ENCODE peak calls at places on chromosomes 12 and 14, in nine cellular contexts. One of them, this sample, is unnamed.

GRCh38 chr12:77113971-77114370 is 48.6 kb upstream of the E2F7 start:
- DNase-seq in colonic mucosa: no peak
- DNase-seq in breast epithelium: no peak
- DNase-seq in BJ: no peak
- DNase-seq in neural progenitor cell: no peak
- DNase-seq in spleen: no peak
- DNase-seq in thoracic aorta: no peak
- DNase-seq in mesendoderm: no peak
- DNase-seq in left ventricle myocardium inferior: no peak
- DNase-seq in this sample: peak; percentile 47

GRCh38 chr14:104639481-104639880 is 34.9 kb upstream of the TMEM179 start:
- DNase-seq in colonic mucosa: no peak
- DNase-seq in breast epithelium: no peak
- DNase-seq in BJ: no peak
- DNase-seq in neural progenitor cell: no peak
- DNase-seq in spleen: no peak
- DNase-seq in thoracic aorta: no peak
- DNase-seq in mesendoderm: no peak
- DNase-seq in left ventricle myocardium inferior: no peak
- DNase-seq in this sample: no peak

GRCh38 chr12:74337951-74338350 is 199.7 kb upstream of the ATXN7L3B start:
- DNase-seq in colonic mucosa: no peak
- DNase-seq in breast epithelium: no peak
- DNase-seq in BJ: no peak
- DNase-seq in neural progenitor cell: no peak
- DNase-seq in spleen: no peak
- DNase-seq in thoracic aorta: no peak
- DNase-seq in mesendoderm: no peak
- DNase-seq in left ventricle myocardium inferior: no peak
- DNase-seq in this sample: peak; percentile 91

GRCh38 chr12:81141220-81141619 is 63.3 kb downstream of the ACSS3 start:
- DNase-seq in colonic mucosa: no peak
- DNase-seq in breast epithelium: no peak
- DNase-seq in BJ: no peak
- DNase-seq in neural progenitor cell: peak; percentile 7
- DNase-seq in spleen: no peak
- DNase-seq in thoracic aorta: no peak
- DNase-seq in mesendoderm: no peak
- DNase-seq in left ventricle myocardium inferior: no peak
- DNase-seq in this sample: peak; percentile 61

GRCh38 chr12:8780389-8780788 is 42.0 kb upstream of the A2ML1 start:
- DNase-seq in colonic mucosa: no peak
- DNase-seq in breast epithelium: no peak
- DNase-seq in BJ: no peak
- DNase-seq in neural progenitor cell: peak; percentile 42
- DNase-seq in spleen: no peak
- DNase-seq in thoracic aorta: no peak
- DNase-seq in mesendoderm: peak; percentile 86
- DNase-seq in left ventricle myocardium inferior: no peak
- DNase-seq in this sample: peak; percentile 47

GRCh38 chr14:30283822-30284446 is 275.0 kb upstream of the G2E3 start:
- DNase-seq in colonic mucosa: peak; percentile 51
- DNase-seq in breast epithelium: no peak
- DNase-seq in BJ: no peak
- DNase-seq in neural progenitor cell: peak; percentile 70
- DNase-seq in spleen: no peak
- DNase-seq in thoracic aorta: no peak
- DNase-seq in mesendoderm: peak; percentile 87
- DNase-seq in left ventricle myocardium inferior: no peak
- DNase-seq in this sample: peak; percentile 69

GRCh38 chr12:2288001-2288400 is 235.2 kb downstream of the CACNA1C start:
- DNase-seq in colonic mucosa: no peak
- DNase-seq in breast epithelium: no peak
- DNase-seq in BJ: no peak
- DNase-seq in neural progenitor cell: no peak
- DNase-seq in spleen: no peak
- DNase-seq in thoracic aorta: no peak
- DNase-seq in mesendoderm: peak; percentile 19
- DNase-seq in left ventricle myocardium inferior: no peak
- DNase-seq in this sample: no peak

GRCh38 chr14:89427426-89428162 is 10.6 kb upstream of the FOXN3 start:
- DNase-seq in colonic mucosa: no peak
- DNase-seq in breast epithelium: no peak
- DNase-seq in BJ: no peak
- DNase-seq in neural progenitor cell: no peak
- DNase-seq in spleen: no peak
- DNase-seq in thoracic aorta: no peak
- DNase-seq in mesendoderm: no peak
- DNase-seq in left ventricle myocardium inferior: no peak
- DNase-seq in this sample: no peak

GRCh38 chr14:29236848-29237247 is 470.3 kb downstream of the FOXG1 start:
- DNase-seq in colonic mucosa: no peak
- DNase-seq in breast epithelium: no peak
- DNase-seq in BJ: peak; percentile 50
- DNase-seq in neural progenitor cell: no peak
- DNase-seq in spleen: no peak
- DNase-seq in thoracic aorta: no peak
- DNase-seq in mesendoderm: no peak
- DNase-seq in left ventricle myocardium inferior: no peak
- DNase-seq in this sample: peak; percentile 97

GRCh38 chr14:76473381-76474263 is 97.7 kb downstream of the ESRRB start:
- DNase-seq in colonic mucosa: no peak
- DNase-seq in breast epithelium: no peak
- DNase-seq in BJ: no peak
- DNase-seq in neural progenitor cell: peak; percentile 65
- DNase-seq in spleen: no peak
- DNase-seq in thoracic aorta: no peak
- DNase-seq in mesendoderm: peak; percentile 50
- DNase-seq in left ventricle myocardium inferior: peak; percentile 49
- DNase-seq in this sample: peak; percentile 15

GRCh38 chr12:101076940-101077351 is 133.1 kb downstream of the SLC5A8 start:
- DNase-seq in colonic mucosa: no peak
- DNase-seq in breast epithelium: no peak
- DNase-seq in BJ: peak; percentile 90
- DNase-seq in neural progenitor cell: no peak
- DNase-seq in spleen: no peak
- DNase-seq in thoracic aorta: no peak
- DNase-seq in mesendoderm: peak; percentile 80
- DNase-seq in left ventricle myocardium inferior: no peak
- DNase-seq in this sample: peak; percentile 23

GRCh38 chr12:76311796-76312195 is 36.4 kb downstream of the BBS10 start:
- DNase-seq in colonic mucosa: no peak
- DNase-seq in breast epithelium: no peak
- DNase-seq in BJ: peak; percentile 25
- DNase-seq in neural progenitor cell: no peak
- DNase-seq in spleen: no peak
- DNase-seq in thoracic aorta: no peak
- DNase-seq in mesendoderm: no peak
- DNase-seq in left ventricle myocardium inferior: no peak
- DNase-seq in this sample: peak; percentile 49

GRCh38 chr14:105401699-105402098 is 3.4 kb downstream of the TEX22 start:
- DNase-seq in colonic mucosa: no peak
- DNase-seq in breast epithelium: no peak
- DNase-seq in BJ: no peak
- DNase-seq in neural progenitor cell: no peak
- DNase-seq in spleen: no peak
- DNase-seq in thoracic aorta: no peak
- DNase-seq in mesendoderm: no peak
- DNase-seq in left ventricle myocardium inferior: no peak
- DNase-seq in this sample: no peak

GRCh38 chr12:2922329-2922728 is 31.6 kb downstream of the TULP3 start:
- DNase-seq in colonic mucosa: no peak
- DNase-seq in breast epithelium: no peak
- DNase-seq in BJ: no peak
- DNase-seq in neural progenitor cell: no peak
- DNase-seq in spleen: no peak
- DNase-seq in thoracic aorta: no peak
- DNase-seq in mesendoderm: no peak
- DNase-seq in left ventricle myocardium inferior: no peak
- DNase-seq in this sample: no peak

GRCh38 chr12:49622501-49623141 is 740 bp upstream of the PRPF40B start:
- DNase-seq in colonic mucosa: peak; percentile 43
- DNase-seq in breast epithelium: no peak
- DNase-seq in BJ: no peak
- DNase-seq in neural progenitor cell: peak; percentile 58
- DNase-seq in spleen: no peak
- DNase-seq in thoracic aorta: no peak
- DNase-seq in mesendoderm: no peak
- DNase-seq in left ventricle myocardium inferior: no peak
- DNase-seq in this sample: peak; percentile 26

GRCh38 chr12:25715147-25715546 is 162.1 kb upstream of the LMNTD1 start:
- DNase-seq in colonic mucosa: no peak
- DNase-seq in breast epithelium: no peak
- DNase-seq in BJ: peak; percentile 27
- DNase-seq in neural progenitor cell: no peak
- DNase-seq in spleen: no peak
- DNase-seq in thoracic aorta: no peak
- DNase-seq in mesendoderm: no peak
- DNase-seq in left ventricle myocardium inferior: no peak
- DNase-seq in this sample: no peak

GRCh38 chr14:36271222-36271621 is 49.2 kb downstream of the MBIP start:
- DNase-seq in colonic mucosa: no peak
- DNase-seq in breast epithelium: no peak
- DNase-seq in BJ: no peak
- DNase-seq in neural progenitor cell: no peak
- DNase-seq in spleen: no peak
- DNase-seq in thoracic aorta: no peak
- DNase-seq in mesendoderm: peak; percentile 8
- DNase-seq in left ventricle myocardium inferior: no peak
- DNase-seq in this sample: no peak

GRCh38 chr14:36270191-36270590 is 50.2 kb downstream of the MBIP start:
- DNase-seq in colonic mucosa: no peak
- DNase-seq in breast epithelium: no peak
- DNase-seq in BJ: no peak
- DNase-seq in neural progenitor cell: no peak
- DNase-seq in spleen: no peak
- DNase-seq in thoracic aorta: no peak
- DNase-seq in mesendoderm: no peak
- DNase-seq in left ventricle myocardium inferior: no peak
- DNase-seq in this sample: no peak

GRCh38 chr14:36275741-36276140 is 44.7 kb downstream of the MBIP start:
- DNase-seq in colonic mucosa: no peak
- DNase-seq in breast epithelium: no peak
- DNase-seq in BJ: no peak
- DNase-seq in neural progenitor cell: peak; percentile 53
- DNase-seq in spleen: no peak
- DNase-seq in thoracic aorta: no peak
- DNase-seq in mesendoderm: peak; percentile 16
- DNase-seq in left ventricle myocardium inferior: no peak
- DNase-seq in this sample: no peak

GRCh38 chr14:36268957-36269734 is 51.3 kb downstream of the MBIP start:
- DNase-seq in colonic mucosa: no peak
- DNase-seq in breast epithelium: no peak
- DNase-seq in BJ: no peak
- DNase-seq in neural progenitor cell: peak; percentile 90
- DNase-seq in spleen: no peak
- DNase-seq in thoracic aorta: no peak
- DNase-seq in mesendoderm: peak; percentile 60
- DNase-seq in left ventricle myocardium inferior: no peak
- DNase-seq in this sample: no peak

GRCh38 chr14:36271939-36272907 is 48.2 kb downstream of the MBIP start:
- DNase-seq in colonic mucosa: peak; percentile 40
- DNase-seq in breast epithelium: no peak
- DNase-seq in BJ: no peak
- DNase-seq in neural progenitor cell: no peak
- DNase-seq in spleen: no peak
- DNase-seq in thoracic aorta: no peak
- DNase-seq in mesendoderm: no peak
- DNase-seq in left ventricle myocardium inferior: no peak
- DNase-seq in this sample: peak; percentile 62
- H3K4me3 ChIP-seq in colonic mucosa: peak overlapping the region; percentile 33
- H3K4me3 ChIP-seq in breast epithelium: peak overlapping the region; percentile 56
- H3K4me3 ChIP-seq in BJ: peak overlapping the region; percentile 9
- H3K4me3 ChIP-seq in neural progenitor cell: no peak overlapping the region
- H3K4me3 ChIP-seq in spleen: peak overlapping the region; percentile 7
- H3K4me3 ChIP-seq in thoracic aorta: peak overlapping the region; percentile 51
- H3K4me3 ChIP-seq in mesendoderm: no peak overlapping the region
- H3K4me3 ChIP-seq in left ventricle myocardium inferior: peak overlapping the region; percentile 55
- H3K4me3 ChIP-seq in this sample: peak overlapping the region; percentile 29

GRCh38 chr14:100567877-100568163 is 19.4 kb downstream of the BEGAIN start:
- DNase-seq in colonic mucosa: no peak
- DNase-seq in breast epithelium: no peak
- DNase-seq in BJ: no peak
- DNase-seq in neural progenitor cell: peak; percentile 24
- DNase-seq in spleen: no peak
- DNase-seq in thoracic aorta: no peak
- DNase-seq in mesendoderm: no peak
- DNase-seq in left ventricle myocardium inferior: no peak
- DNase-seq in this sample: no peak
- H3K27me3 ChIP-seq in colonic mucosa: peaks cover 44% of the 10 kb centered on the region
- H3K27me3 ChIP-seq in breast epithelium: peaks cover 26% of the 10 kb centered on the region
- H3K27me3 ChIP-seq in BJ: peaks cover 51% of the 10 kb centered on the region
- H3K27me3 ChIP-seq in neural progenitor cell: peaks cover 59% of the 10 kb centered on the region
- H3K27me3 ChIP-seq in spleen: peaks cover 33% of the 10 kb centered on the region
- H3K27me3 ChIP-seq in thoracic aorta: no peaks in the 10 kb centered on the region
- H3K27me3 ChIP-seq in mesendoderm: peaks cover 23% of the 10 kb centered on the region
- H3K27me3 ChIP-seq in left ventricle myocardium inferior: peaks cover 100% of the 10 kb centered on the region
- H3K27me3 ChIP-seq in this sample: peaks cover 24% of the 10 kb centered on the region

DNA sequence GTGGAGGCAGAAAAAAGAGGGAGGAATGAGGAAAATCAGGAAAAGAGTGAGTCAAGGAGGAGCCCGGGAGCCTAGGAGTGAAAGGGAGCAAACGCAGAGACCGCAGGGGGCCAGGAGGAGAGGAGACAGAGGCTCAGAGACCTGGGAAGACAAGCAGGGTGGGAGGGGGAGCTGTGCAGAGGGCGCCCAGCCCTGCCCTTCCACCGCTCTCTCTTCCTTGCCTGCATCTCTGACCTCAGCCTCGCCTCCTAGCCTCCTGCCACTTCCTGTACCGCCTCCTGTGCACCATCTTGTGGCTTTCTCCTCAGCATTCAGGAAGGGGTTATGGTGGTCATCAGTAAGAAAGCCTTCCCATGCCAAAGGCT is 1.3 kb downstream of the CLSTN3 start:
- DNase-seq in colonic mucosa: no peak
- DNase-seq in breast epithelium: no peak
- DNase-seq in BJ: no peak
- DNase-seq in neural progenitor cell: peak; percentile 31
- DNase-seq in spleen: no peak
- DNase-seq in thoracic aorta: no peak
- DNase-seq in mesendoderm: peak; percentile 47
- DNase-seq in left ventricle myocardium inferior: no peak
- DNase-seq in this sample: no peak
- H3K4me3 ChIP-seq in colonic mucosa: peak overlapping the region; percentile 46
- H3K4me3 ChIP-seq in breast epithelium: peak overlapping the region; percentile 90
- H3K4me3 ChIP-seq in BJ: no peak overlapping the region
- H3K4me3 ChIP-seq in neural progenitor cell: peak overlapping the region; percentile 95
- H3K4me3 ChIP-seq in spleen: peak overlapping the region; percentile 49
- H3K4me3 ChIP-seq in thoracic aorta: peak overlapping the region; percentile 95
- H3K4me3 ChIP-seq in mesendoderm: no peak overlapping the region
- H3K4me3 ChIP-seq in left ventricle myocardium inferior: peak overlapping the region; percentile 76
- H3K4me3 ChIP-seq in this sample: no peak overlapping the region

DNA sequence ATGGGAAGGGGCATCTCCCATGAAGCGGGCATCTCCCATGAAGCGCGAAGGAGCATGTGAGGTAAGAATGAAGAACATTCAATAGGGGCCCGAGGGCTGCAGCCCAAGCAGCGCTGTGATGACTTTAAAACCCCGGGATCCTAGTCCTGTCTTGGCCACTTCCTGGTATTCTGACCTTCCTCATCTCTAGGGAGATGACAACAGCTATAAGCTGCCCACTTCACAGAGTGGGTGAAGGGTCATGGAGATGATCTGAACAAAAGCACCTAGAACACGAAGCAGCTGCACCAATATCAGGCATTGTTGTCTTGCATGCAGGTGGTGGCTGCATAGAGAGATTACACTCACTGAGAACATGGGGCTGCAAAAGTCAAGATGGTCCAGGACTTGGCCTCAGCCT is 64.5 kb downstream of the SPTB start:
- DNase-seq in colonic mucosa: no peak
- DNase-seq in breast epithelium: no peak
- DNase-seq in BJ: no peak
- DNase-seq in neural progenitor cell: no peak
- DNase-seq in spleen: no peak
- DNase-seq in thoracic aorta: no peak
- DNase-seq in mesendoderm: no peak
- DNase-seq in left ventricle myocardium inferior: no peak
- DNase-seq in this sample: no peak
- H3K27me3 ChIP-seq in colonic mucosa: no peaks in the 10 kb centered on the region
- H3K27me3 ChIP-seq in breast epithelium: no peaks in the 10 kb centered on the region
- H3K27me3 ChIP-seq in BJ: peaks cover 1% of the 10 kb centered on the region
- H3K27me3 ChIP-seq in neural progenitor cell: no peaks in the 10 kb centered on the region
- H3K27me3 ChIP-seq in spleen: no peaks in the 10 kb centered on the region
- H3K27me3 ChIP-seq in thoracic aorta: no peaks in the 10 kb centered on the region
- H3K27me3 ChIP-seq in mesendoderm: no peaks in the 10 kb centered on the region
- H3K27me3 ChIP-seq in left ventricle myocardium inferior: no peaks in the 10 kb centered on the region
- H3K27me3 ChIP-seq in this sample: peaks cover 14% of the 10 kb centered on the region

This sample was measured in bronchial epithelial cell.